ENCODE peak calls at places on chromosome 1, in four cellular contexts. Q is HepG2, E is K562, Y is GM12878. T is an unnamed sample.

GRCh38 chr1:2314803-2315710 is 76.3 kb downstream of the MORN1 start:
- DNase-seq in Q (peak; percentile 21), E (peak; percentile 96), Y (no peak), T (peak; percentile 29)

GRCh38 chr1:247373721-247374141 is 42.1 kb upstream of the ZNF496 start:
- DNase-seq in Q (peak; percentile 6), E (peak; percentile 32), Y (no peak), T (peak; percentile 21)

GRCh38 chr1:208230668-208231529 is 13.3 kb downstream of the PLXNA2 start:
- DNase-seq in Q (no peak), E (no peak), Y (no peak), T (no peak)

GRCh38 chr1:33826311-33826710 is 37.6 kb upstream of the HMGB4 start:
- DNase-seq in Q (no peak), E (no peak), Y (no peak), T (no peak)

GRCh38 chr1:206477110-206477509 is 6.8 kb downstream of the IKBKE start:
- DNase-seq in Q (no peak), E (no peak), Y (no peak), T (no peak)

GRCh38 chr1:1361982-1362423 is 3.6 kb upstream of the MXRA8 start:
- DNase-seq in Q (peak; percentile 75), E (no peak), Y (no peak), T (no peak)

GRCh38 chr1:97461782-97462181 is 459.1 kb downstream of the DPYD start:
- DNase-seq in Q (no peak), E (no peak), Y (peak; percentile 59), T (no peak)

GRCh38 chr1:3161130-3161840 is 92.3 kb downstream of the PRDM16 start:
- DNase-seq in Q (no peak), E (no peak), Y (no peak), T (no peak)

GRCh38 chr1:203661572-203661971 is 34.9 kb downstream of the ATP2B4 start:
- DNase-seq in Q (peak; percentile 55), E (no peak), Y (no peak), T (no peak)

GRCh38 chr1:203660931-203661484 is 34.4 kb downstream of the ATP2B4 start:
- DNase-seq in Q (no peak), E (no peak), Y (no peak), T (no peak)

GRCh38 chr1:203663820-203664219 is 37.2 kb downstream of the ATP2B4 start:
- DNase-seq in Q (no peak), E (no peak), Y (no peak), T (no peak)

GRCh38 chr1:203662821-203663220 is 36.2 kb downstream of the ATP2B4 start:
- DNase-seq in Q (no peak), E (no peak), Y (no peak), T (no peak)

DNA sequence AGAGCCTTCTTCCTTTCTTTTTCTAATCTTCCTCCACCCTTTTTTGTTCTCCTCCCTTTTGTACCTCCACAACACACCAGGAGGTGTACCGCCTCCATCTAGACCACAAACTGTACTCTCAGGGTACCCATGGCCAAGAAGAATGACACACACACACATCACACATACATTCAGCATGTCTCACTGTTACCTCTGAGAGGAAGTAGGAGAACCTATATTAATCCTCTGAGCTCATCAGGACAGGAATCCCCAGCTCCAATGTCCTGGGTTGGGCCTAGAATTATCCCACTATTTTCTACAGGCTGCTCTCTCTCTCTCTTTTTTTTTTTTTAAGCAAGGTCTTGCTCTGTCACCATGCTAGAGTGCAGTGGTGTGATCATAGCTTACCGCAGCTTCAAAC is 36.7 kb downstream of the ATP2B4 start:
- DNase-seq in Q (no peak), E (no peak), Y (no peak), T (peak; percentile 48)
- TF ChIP-seq POLR2AphosphoS5 in Q (no peak), E (no peak), Y (no peak), T (no peak)

GRCh38 chr1:117683571-117684285 is 77.9 kb downstream of the TENT5C start:
- DNase-seq in Q (no peak), E (no peak), Y (no peak), T (no peak)
- TF ChIP-seq MYC in Q (no peak), E (no peak), Y (no peak), T (no peak)

DNA sequence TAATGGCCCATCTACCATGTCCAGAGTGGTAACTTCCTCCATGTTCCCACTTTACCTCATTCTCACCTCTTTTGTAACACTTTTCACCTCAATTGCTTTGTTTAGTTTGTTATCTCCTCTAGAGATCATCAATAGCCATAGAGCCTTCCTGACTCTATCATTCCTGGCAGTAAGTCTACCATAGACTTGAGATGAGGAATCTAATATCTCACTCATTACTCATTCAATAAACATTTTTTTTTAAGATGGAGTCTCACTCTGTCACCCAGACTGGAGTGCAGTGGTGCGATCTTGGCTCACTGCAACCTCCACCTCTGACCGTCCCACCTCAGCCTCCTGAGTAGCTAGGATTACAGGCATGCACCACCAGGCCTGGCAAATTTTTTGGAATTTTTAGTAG is 7.1 kb downstream of the NMNAT2 start:
- DNase-seq in Q (no peak), E (no peak), Y (no peak), T (no peak)
- TF ChIP-seq POLR2AphosphoS5 in Q (no peak), E (no peak), Y (no peak), T (no peak)

GRCh38 chr1:178653091-178653490 is 72.0 kb upstream of the RALGPS2 start:
- DNase-seq in Q (no peak), E (no peak), Y (no peak), T (no peak)

GRCh38 chr1:178649582-178650350 is 75.3 kb upstream of the RALGPS2 start:
- DNase-seq in Q (no peak), E (no peak), Y (no peak), T (no peak)

GRCh38 chr1:178652506-178652905 is 72.5 kb upstream of the RALGPS2 start:
- DNase-seq in Q (no peak), E (no peak), Y (no peak), T (no peak)

GRCh38 chr1:178651742-178652141 is 73.3 kb upstream of the RALGPS2 start:
- DNase-seq in Q (no peak), E (no peak), Y (no peak), T (no peak)

DNA sequence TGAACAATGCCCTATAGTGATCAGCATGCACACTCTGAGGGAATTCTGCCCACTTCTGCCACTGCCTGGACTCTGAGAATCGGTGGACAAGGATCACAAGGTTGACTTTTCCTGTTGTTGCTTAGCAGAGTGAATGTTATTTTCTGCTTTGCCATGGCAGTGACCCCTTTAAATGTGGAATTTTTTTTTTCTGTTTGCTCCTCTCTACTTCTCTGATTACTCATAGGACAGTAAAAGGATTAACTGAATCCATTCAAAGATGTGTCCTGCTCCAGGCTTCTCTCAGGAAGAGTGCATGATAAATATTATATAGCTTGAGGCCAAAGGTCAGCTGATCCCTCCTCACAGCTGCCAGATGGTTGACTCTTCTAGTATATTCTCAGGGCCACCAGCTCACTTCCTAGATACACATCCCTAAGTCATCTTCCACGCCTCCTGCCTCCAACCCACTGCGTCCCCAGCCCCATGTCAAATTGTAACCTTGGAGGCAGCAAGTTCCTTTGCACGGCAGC is 74.0 kb upstream of the RALGPS2 start:
- DNase-seq in Q (peak; percentile 19), E (no peak), Y (no peak), T (peak; percentile 73)
- TF ChIP-seq MYC in Q (no peak), E (no peak), Y (no peak), T (no peak)

DNA sequence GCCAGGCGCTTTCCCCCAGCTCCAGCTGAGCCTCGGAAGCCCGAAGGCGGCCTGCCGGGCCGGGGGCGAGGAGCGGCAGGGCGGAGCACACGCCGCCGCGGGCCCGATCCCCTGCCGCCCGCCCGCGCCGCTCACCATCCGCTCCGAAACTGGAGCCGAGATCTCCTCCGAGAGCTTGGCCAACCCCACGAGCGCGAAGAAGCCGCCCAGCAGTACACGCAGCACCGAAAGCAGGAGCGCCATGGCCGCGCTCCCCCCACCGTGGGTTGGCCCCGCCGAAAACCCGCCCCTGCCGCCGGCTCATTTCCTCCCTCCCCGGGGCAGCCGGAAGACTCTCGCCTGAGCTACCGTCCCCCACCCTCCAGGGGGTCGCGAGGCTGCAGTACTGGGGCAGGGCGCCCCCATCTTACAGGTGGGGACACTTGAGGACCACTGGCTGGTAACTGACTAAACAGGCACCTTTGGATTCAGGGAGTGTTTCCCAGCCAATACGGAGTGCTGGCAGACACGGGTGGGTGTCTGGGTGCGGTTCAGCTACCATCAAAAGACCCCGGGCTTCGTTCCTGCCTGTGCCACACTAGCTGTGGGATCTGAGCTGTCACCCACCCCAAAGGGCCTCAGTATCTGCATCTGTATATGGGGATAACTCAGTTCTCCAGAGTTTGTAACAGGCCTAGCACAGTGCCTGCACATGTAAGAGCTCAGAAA is at the start of gene TMEM35B:
- DNase-seq in Q (peak; percentile 13), E (peak; percentile 82), Y (no peak), T (peak; percentile 70)
- TF ChIP-seq POLR2AphosphoS5 in Q (peak; percentile 64), E (peak; percentile 74), Y (peak; percentile 79), T (peak; percentile 86)

T was measured in endothelial cell of umbilical vein.